ENCODE peak calls at places on chromosomes 2 and 18, in six cellular contexts. H, N, E, X, I and D are unnamed samples. For H3K36me3, the result is how much of the 10 kb centered on the place peaks cover.

GRCh38 chr2:88247531-88247930 is 77.4 kb downstream of the THNSL2 start:
- DNase-seq in H (no peak), N (no peak), E (no peak), X (no peak), I (no peak), D (no peak)

GRCh38 chr2:197378494-197378972 is 56.3 kb downstream of the SF3B1 start:
- DNase-seq in H (peak), N (peak), E (peak), X (no peak), I (peak), D (no peak)

GRCh38 chr18:76213996-76214395 is 281.0 kb downstream of the ZNF516 start:
- DNase-seq in H (no peak), N (no peak), E (no peak), X (no peak), I (no peak), D (no peak)

GRCh38 chr2:12674644-12675328 is 42.0 kb upstream of the TRIB2 start:
- DNase-seq in H (no peak), N (no peak), E (no peak), X (no peak), I (no peak), D (no peak)

GRCh38 chr2:218186355-218186766 is 19.6 kb upstream of the CXCR1 start:
- DNase-seq in H (peak), N (peak), E (peak), X (peak), I (peak), D (peak)

GRCh38 chr2:235566931-235567495 is 73.2 kb downstream of the AGAP1 start:
- DNase-seq in H (no peak), N (no peak), E (no peak), X (no peak), I (no peak), D (no peak)

GRCh38 chr18:79953921-79954651 is 2.6 kb upstream of the SLC66A2 start:
- DNase-seq in H (no peak), N (no peak), E (no peak), X (no peak), I (no peak), D (no peak)

GRCh38 chr2:179031731-179032408 is 18.1 kb downstream of the CCDC141 start:
- DNase-seq in H (no peak), N (no peak), E (peak), X (no peak), I (no peak), D (no peak)

GRCh38 chr2:112679484-112679883 is 33.7 kb downstream of the SLC20A1 start:
- DNase-seq in H (no peak), N (no peak), E (peak), X (no peak), I (no peak), D (peak)

GRCh38 chr2:237144516-237144915 is 58.8 kb downstream of the COPS8 start:
- DNase-seq in H (no peak), N (no peak), E (no peak), X (no peak), I (no peak), D (no peak)

GRCh38 chr2:214217599-214217998 is 193.3 kb upstream of the VWC2L start:
- DNase-seq in H (peak), N (no peak), E (no peak), X (no peak), I (no peak), D (no peak)

GRCh38 chr2:72139871-72140620 is 7.6 kb downstream of the CYP26B1 start:
- DNase-seq in H (no peak), N (no peak), E (no peak), X (peak), I (no peak), D (peak)

GRCh38 chr2:238285653-238286082 is 2.7 kb downstream of the PER2 start:
- DNase-seq in H (no peak), N (no peak), E (peak), X (no peak), I (no peak), D (peak)

GRCh38 chr2:74427551-74427950 is 6.0 kb downstream of the WDR54 start:
- DNase-seq in H (no peak), N (no peak), E (peak), X (peak), I (no peak), D (no peak)

GRCh38 chr18:3481696-3482210 is 31.8 kb downstream of the TGIF1 start:
- DNase-seq in H (peak), N (no peak), E (peak), X (no peak), I (no peak), D (no peak)

GRCh38 chr2:172231508-172231907 is 128.8 kb upstream of the DLX2 start:
- DNase-seq in H (no peak), N (no peak), E (no peak), X (no peak), I (no peak), D (no peak)

GRCh38 chr2:174762464-174762863 is 1.8 kb downstream of the CHRNA1 start:
- DNase-seq in H (no peak), N (no peak), E (no peak), X (no peak), I (no peak), D (no peak)

GRCh38 chr2:204277226-204277625 is 268.0 kb upstream of the PARD3B start:
- DNase-seq in H (no peak), N (no peak), E (no peak), X (no peak), I (no peak), D (no peak)

GRCh38 chr2:122139739-122140138 is 384.3 kb downstream of the TSN start:
- DNase-seq in H (no peak), N (no peak), E (no peak), X (no peak), I (no peak), D (no peak)

GRCh38 chr18:70288171-70288850 is 534 bp upstream of the SOCS6 start:
- DNase-seq in H (no peak), N (no peak), E (peak), X (no peak), I (no peak), D (peak)

GRCh38 chr2:128323501-128323931 is 4.8 kb upstream of the HS6ST1 start:
- DNase-seq in H (no peak), N (no peak), E (no peak), X (no peak), I (no peak), D (no peak)

GRCh38 chr18:63025251-63025710 is 294.3 kb downstream of the BCL2 start:
- DNase-seq in H (peak), N (no peak), E (peak), X (peak), I (no peak), D (no peak)

GRCh38 chr2:27990030-27990590 is 99.6 kb downstream of the BABAM2 start:
- DNase-seq in H (no peak), N (no peak), E (no peak), X (no peak), I (no peak), D (no peak)

GRCh38 chr2:150487537-150488429 is at the start of gene RND3:
- DNase-seq in H (peak), N (peak), E (peak), X (peak), I (no peak), D (peak)

GRCh38 chr2:217695033-217695520 is 307.7 kb downstream of the TNS1 start:
- DNase-seq in H (no peak), N (no peak), E (peak), X (no peak), I (no peak), D (no peak)

GRCh38 chr2:20304411-20304810 is 46.2 kb downstream of the PUM2 start:
- DNase-seq in H (no peak), N (no peak), E (peak), X (no peak), I (no peak), D (no peak)

GRCh38 chr2:133755515-133756311 is 187.4 kb upstream of the NCKAP5 start:
- DNase-seq in H (no peak), N (no peak), E (peak), X (no peak), I (no peak), D (no peak)

GRCh38 chr2:140641163-140641562 is 1489.7 kb downstream of the LRP1B start:
- DNase-seq in H (no peak), N (no peak), E (no peak), X (no peak), I (no peak), D (no peak)

GRCh38 chr18:9182852-9183399 is 46.3 kb downstream of the ANKRD12 start:
- DNase-seq in H (no peak), N (no peak), E (no peak), X (no peak), I (no peak), D (no peak)

GRCh38 chr2:107585851-107586250 is 240.8 kb upstream of the RGPD4 start:
- DNase-seq in H (no peak), N (no peak), E (peak), X (no peak), I (no peak), D (no peak)

GRCh38 chr18:47251289-47252120 is at the start of gene SKOR2:
- DNase-seq in H (no peak), N (no peak), E (no peak), X (no peak), I (no peak), D (no peak)

GRCh38 chr2:52253605-52254004 is 1221.7 kb upstream of the NRXN1 start:
- DNase-seq in H (no peak), N (no peak), E (no peak), X (no peak), I (no peak), D (no peak)

GRCh38 chr2:54952978-54953456 is 97.2 kb downstream of the RTN4 start:
- DNase-seq in H (no peak), N (peak), E (peak), X (no peak), I (no peak), D (no peak)

GRCh38 chr2:215626812-215627281 is 191.0 kb upstream of the FN1 start:
- DNase-seq in H (no peak), N (no peak), E (no peak), X (no peak), I (no peak), D (no peak)

GRCh38 chr2:174728096-174728495 is 36.2 kb downstream of the CHRNA1 start:
- DNase-seq in H (no peak), N (no peak), E (no peak), X (no peak), I (no peak), D (no peak)

GRCh38 chr2:241882090-241882625 is 12.6 kb downstream of the RTP5 start:
- DNase-seq in H (no peak), N (no peak), E (peak), X (peak), I (no peak), D (peak)

GRCh38 chr18:36142751-36143150 is 13.1 kb downstream of the ELP2 start:
- DNase-seq in H (no peak), N (no peak), E (no peak), X (no peak), I (no peak), D (no peak)
- H3K36me3 ChIP-seq in H (half or more), N (under half), E (half or more), X (half or more), I (under half), D (under half)

GRCh38 chr2:117996525-117996924 is 17.3 kb downstream of the CCDC93 start:
- DNase-seq in H (no peak), N (no peak), E (no peak), X (no peak), I (no peak), D (no peak)
- H3K36me3 ChIP-seq in H (under half), N (under half), E (half or more), X (half or more), I (half or more), D (under half)

GRCh38 chr2:42808301-42808700 is 15.9 kb upstream of the HAAO start:
- DNase-seq in H (no peak), N (no peak), E (no peak), X (no peak), I (no peak), D (no peak)
- H3K36me3 ChIP-seq in H (under half), N (under half), E (under half), X (under half), I (under half), D (under half)

GRCh38 chr2:26217720-26218119 is 26.7 kb downstream of the HADHA start:
- DNase-seq in H (no peak), N (no peak), E (no peak), X (no peak), I (no peak), D (no peak)

GRCh38 chr2:26215833-26216232 is 28.6 kb downstream of the HADHA start:
- DNase-seq in H (no peak), N (no peak), E (no peak), X (no peak), I (no peak), D (no peak)

GRCh38 chr2:26216587-26216986 is 27.8 kb downstream of the HADHA start:
- DNase-seq in H (no peak), N (no peak), E (no peak), X (no peak), I (no peak), D (no peak)

GRCh38 chr2:26212011-26212410 is 32.4 kb downstream of the HADHA start:
- DNase-seq in H (no peak), N (no peak), E (no peak), X (no peak), I (no peak), D (no peak)

DNA sequence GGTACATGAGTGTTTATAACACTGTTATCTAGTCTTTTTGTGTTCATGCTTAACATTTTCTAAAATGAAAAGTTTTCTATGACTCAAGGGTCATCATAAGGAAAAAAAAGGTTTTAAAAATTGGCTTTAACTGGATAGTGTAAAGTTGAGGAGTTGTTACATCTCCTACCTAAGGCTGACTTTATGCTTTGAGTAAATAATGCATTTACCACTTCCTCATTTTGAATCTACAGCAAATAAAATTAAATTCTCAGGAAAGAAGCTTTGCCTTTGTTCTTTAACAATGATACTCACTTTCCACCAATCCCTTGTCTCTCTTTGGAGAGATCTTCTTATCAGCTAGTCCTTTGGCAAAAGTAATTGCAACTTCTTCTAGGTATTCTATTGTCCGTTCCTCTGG is 29.7 kb downstream of the HADHA start:
- DNase-seq in H (no peak), N (no peak), E (no peak), X (no peak), I (no peak), D (no peak)
- H3K36me3 ChIP-seq in H (under half), N (under half), E (half or more), X (half or more), I (half or more), D (half or more)

GRCh38 chr2:3170792-3171455 is 206.7 kb downstream of the EIPR1 start:
- DNase-seq in H (no peak), N (no peak), E (no peak), X (peak), I (no peak), D (no peak)

GRCh38 chr2:3172265-3172935 is 205.2 kb downstream of the EIPR1 start:
- DNase-seq in H (no peak), N (no peak), E (no peak), X (peak), I (no peak), D (no peak)

GRCh38 chr2:3169106-3169870 is 208.3 kb downstream of the EIPR1 start:
- DNase-seq in H (no peak), N (no peak), E (peak), X (peak), I (no peak), D (no peak)

GRCh38 chr2:3171564-3172264 is 205.9 kb downstream of the EIPR1 start:
- DNase-seq in H (no peak), N (no peak), E (no peak), X (peak), I (no peak), D (no peak)

GRCh38 chr2:3168230-3168891 is 209.3 kb downstream of the EIPR1 start:
- DNase-seq in H (no peak), N (no peak), E (peak), X (peak), I (no peak), D (no peak)
- H3K36me3 ChIP-seq in H (under half), N (under half), E (under half), X (under half), I (under half), D (under half)

GRCh38 chr2:11450791-11451190 is 15.2 kb downstream of the E2F6 start:
- DNase-seq in H (no peak), N (no peak), E (no peak), X (no peak), I (no peak), D (no peak)
- H3K36me3 ChIP-seq in H (under half), N (under half), E (under half), X (half or more), I (under half), D (half or more)